ENCODE peak calls at places on chromosome 22, in six cellular contexts. P, H, Q, A, M and S are unnamed samples.

GRCh38 chr22:20781272-20781990 is 7.5 kb downstream of the SERPIND1 start:
- DNase-seq in A (no peak), H (no peak), P (no peak), M (no peak), Q (no peak), S (no peak)

GRCh38 chr22:23754220-23754919 is at the start of gene VPREB3:
- DNase-seq in M (no peak), P (peak; percentile 65), Q (no peak), H (no peak), A (no peak), S (no peak)

GRCh38 chr22:24583221-24583971 is 9.5 kb downstream of the LRRC75B start:
- DNase-seq in H (no peak), P (no peak), M (no peak), Q (peak; percentile 48), A (no peak), S (no peak)

GRCh38 chr22:24566899-24567511 is 11.2 kb downstream of the SNRPD3 start:
- DNase-seq in Q (no peak), H (no peak), A (no peak), M (no peak), P (no peak), S (no peak)

GRCh38 chr22:26579331-26579886 is 10.5 kb downstream of the TPST2 start:
- DNase-seq in Q (no peak), M (no peak), H (no peak), P (peak; percentile 79), A (peak; percentile 35), S (no peak)

GRCh38 chr22:46116491-46116958 is 33.8 kb upstream of the PPARA start:
- DNase-seq in H (peak; percentile 75), M (peak; percentile 95), P (peak; percentile 86), Q (peak; percentile 98), A (peak; percentile 95), S (peak; percentile 67)

GRCh38 chr22:45206233-45206632 is 34.5 kb downstream of the KIAA0930 start:
- DNase-seq in Q (no peak), P (no peak), H (no peak), M (no peak), A (no peak), S (no peak)

GRCh38 chr22:45171830-45172229 is 8.1 kb downstream of the NUP50 start:
- DNase-seq in H (no peak), M (no peak), A (no peak), Q (no peak), P (no peak), S (no peak)

GRCh38 chr22:47419239-47419638 is 656.8 kb downstream of the TBC1D22A start:
- DNase-seq in H (no peak), M (no peak), Q (no peak), A (no peak), P (no peak), S (no peak)

GRCh38 chr22:24407278-24407665 is 20.1 kb upstream of the ADORA2A start:
- DNase-seq in Q (no peak), A (no peak), M (no peak), P (no peak), H (no peak), S (no peak)

GRCh38 chr22:48869161-48869560 is 958.5 kb downstream of the BRD1 start:
- DNase-seq in H (no peak), A (no peak), Q (no peak), M (no peak), P (no peak), S (no peak)

GRCh38 chr22:48576333-48577013 is 1251.2 kb downstream of the BRD1 start:
- DNase-seq in P (no peak), Q (peak; percentile 20), H (no peak), M (peak; percentile 88), A (no peak), S (no peak)

GRCh38 chr22:30267382-30268302 is 991 bp upstream of the OSM start:
- DNase-seq in H (no peak), A (no peak), M (no peak), P (no peak), Q (no peak), S (no peak)

GRCh38 chr22:20249797-20250354 is 18.2 kb downstream of the RTN4R start:
- DNase-seq in P (no peak), H (no peak), M (no peak), Q (peak; percentile 62), A (no peak), S (no peak)

GRCh38 chr22:45512363-45512762 is 9.7 kb downstream of the FBLN1 start:
- DNase-seq in A (no peak), M (no peak), H (no peak), P (no peak), Q (no peak), S (no peak)

GRCh38 chr22:44710474-44711235 is 8.7 kb downstream of the PRR5 start:
- DNase-seq in Q (no peak), H (no peak), A (peak; percentile 92), M (no peak), P (peak; percentile 42), S (no peak)

GRCh38 chr22:32474635-32475427 is at the start of gene FBXO7:
- DNase-seq in M (peak; percentile 98), Q (peak; percentile 93), A (peak; percentile 92), H (peak; percentile 36), P (peak; percentile 91), S (peak; percentile 61)

GRCh38 chr22:50018608-50019291 is 6.2 kb upstream of the IL17REL start:
- DNase-seq in M (no peak), P (no peak), Q (no peak), A (no peak), H (no peak), S (no peak)

GRCh38 chr22:27679722-27680488 is 121.7 kb downstream of the MN1 start:
- DNase-seq in M (no peak), A (no peak), P (no peak), H (no peak), Q (no peak), S (no peak)

GRCh38 chr22:38869663-38870062 is 2.4 kb downstream of the CBX6 start:
- DNase-seq in Q (no peak), A (no peak), P (no peak), M (no peak), H (no peak), S (no peak)
- H3K4me3 ChIP-seq in Q (no peak overlapping the region), A (no peak overlapping the region), P (peak overlapping the region; percentile 90), M (no peak overlapping the region), H (no peak overlapping the region), S (no peak overlapping the region)

GRCh38 chr22:39421691-39422090 is 22.1 kb downstream of the TAB1 start:
- DNase-seq in H (no peak), A (no peak), P (no peak), Q (no peak), M (no peak), S (no peak)
- H3K36me3 ChIP-seq in H (peaks cover 100% of the 10 kb centered on the region), A (peaks cover 14% of the 10 kb centered on the region), P (peaks cover 34% of the 10 kb centered on the region), Q (peaks cover 7% of the 10 kb centered on the region), M (no peaks in the 10 kb centered on the region), S (peaks cover 60% of the 10 kb centered on the region)

DNA sequence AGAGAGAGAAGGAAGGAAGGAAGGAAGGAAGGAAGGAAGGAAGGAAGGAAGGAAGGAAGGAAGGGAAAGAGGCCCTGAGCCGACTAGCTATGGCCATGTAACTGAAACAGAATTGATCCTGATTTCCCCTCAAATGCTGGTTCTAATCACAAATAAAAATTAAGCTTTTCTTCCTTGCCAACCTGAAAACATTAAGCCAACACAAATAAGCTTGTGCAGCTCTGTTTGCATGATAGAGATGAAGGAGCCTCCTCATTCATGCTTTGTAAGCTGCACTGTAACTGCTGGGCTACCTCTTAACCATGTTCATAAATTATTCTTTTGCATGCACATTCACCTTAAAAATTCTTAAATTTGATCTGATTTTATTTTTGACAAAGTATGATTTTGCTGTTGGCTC is 27.7 kb upstream of the APOL5 start:
- DNase-seq in Q (no peak), A (no peak), P (no peak), H (no peak), M (no peak), S (no peak)
- H3K4me3 ChIP-seq in Q (no peak overlapping the region), A (no peak overlapping the region), P (no peak overlapping the region), H (no peak overlapping the region), M (no peak overlapping the region), S (no peak overlapping the region)

GRCh38 chr22:16804882-16805281 is 20.3 kb downstream of the XKR3 start:
- DNase-seq in A (no peak), Q (no peak), P (no peak), H (no peak), M (no peak), S (no peak)
- H3K36me3 ChIP-seq in A (no peaks in the 10 kb centered on the region), Q (no peaks in the 10 kb centered on the region), P (no peaks in the 10 kb centered on the region), H (no peaks in the 10 kb centered on the region), M (no peaks in the 10 kb centered on the region), S (no peaks in the 10 kb centered on the region)

DNA sequence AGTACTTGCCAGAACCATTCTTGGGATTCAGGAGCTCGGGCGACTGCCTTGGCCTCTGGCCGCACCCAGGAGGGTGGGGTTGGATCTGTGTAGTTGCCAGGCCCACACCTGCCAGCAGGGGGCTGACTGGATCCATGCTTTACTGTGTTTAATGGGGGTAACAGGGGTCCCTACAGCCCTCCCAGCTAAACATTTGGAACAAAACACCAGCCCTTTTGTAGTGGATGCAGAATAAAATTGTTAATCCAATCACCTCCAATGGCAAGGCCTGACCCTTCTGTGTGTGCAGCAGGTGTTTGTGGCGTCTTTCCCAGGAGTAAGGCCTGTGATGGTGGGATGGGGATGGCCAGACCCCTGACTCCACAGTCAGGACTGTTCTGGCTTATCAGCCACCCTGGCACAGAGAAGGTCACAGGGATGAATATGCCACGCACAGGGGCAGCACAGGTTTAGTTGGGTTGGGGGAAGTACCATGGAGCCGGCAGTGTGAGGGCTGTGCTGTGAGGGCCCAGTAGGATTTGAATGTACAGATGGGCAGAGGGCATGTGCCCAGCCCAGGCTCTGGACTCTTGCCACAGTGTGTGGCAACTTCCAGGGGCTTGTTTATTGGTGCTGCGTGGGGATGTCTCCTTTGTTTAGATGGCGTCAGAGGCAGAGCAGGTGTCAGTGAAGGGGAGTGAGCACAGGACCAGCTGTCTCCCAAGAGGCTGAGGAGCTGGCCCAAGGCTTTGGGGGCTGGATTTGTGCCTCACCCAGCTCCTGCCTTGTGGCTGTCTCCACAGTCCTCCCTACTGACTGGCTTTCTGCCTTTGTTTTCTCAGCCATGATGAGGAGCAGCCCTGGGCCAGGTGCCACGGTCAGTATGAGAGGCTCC is 22.2 kb downstream of the SUN2 start:
- DNase-seq in Q (peak; percentile 81), M (peak; percentile 70), H (no peak), P (no peak), A (peak; percentile 76), S (no peak)
- H3K4me3 ChIP-seq in Q (no peak overlapping the region), M (no peak overlapping the region), H (no peak overlapping the region), P (no peak overlapping the region), A (no peak overlapping the region), S (no peak overlapping the region)

GRCh38 chr22:35349368-35349703 is 31.6 kb upstream of the HMOX1 start:
- DNase-seq in Q (peak; percentile 52), M (no peak), A (no peak), H (no peak), P (no peak), S (no peak)

GRCh38 chr22:35348703-35349102 is 32.2 kb upstream of the HMOX1 start:
- DNase-seq in Q (no peak), A (no peak), M (no peak), P (no peak), H (no peak), S (no peak)

GRCh38 chr22:35346596-35347220 is 34.2 kb upstream of the HMOX1 start:
- DNase-seq in Q (no peak), H (no peak), A (no peak), P (no peak), M (no peak), S (no peak)

GRCh38 chr22:35347462-35347861 is 33.4 kb upstream of the HMOX1 start:
- DNase-seq in P (no peak), H (no peak), Q (no peak), A (no peak), M (no peak), S (no peak)

GRCh38 chr22:35348026-35348590 is 32.8 kb upstream of the HMOX1 start:
- DNase-seq in H (no peak), A (no peak), Q (no peak), P (no peak), M (no peak), S (no peak)
- H3K36me3 ChIP-seq in H (peaks cover 57% of the 10 kb centered on the region), A (no peaks in the 10 kb centered on the region), Q (no peaks in the 10 kb centered on the region), P (peaks cover 6% of the 10 kb centered on the region), M (no peaks in the 10 kb centered on the region), S (peaks cover 17% of the 10 kb centered on the region)